ENCODE peak calls at places on chromosomes 12 and 14, in six cellular contexts. H is PC-3; B is HL-60; V is psoas muscle; X is cardiac fibroblast; A is activated CD4-positive, alpha-beta T cell treated with anti-CD3 and anti-CD28 coated beads, Interleukin-2, amount 10 ng/mL, durations not matched to agents 24 days and 14 days. S is an unnamed sample.

GRCh38 chr12:6032726-6033125 is 87.7 kb upstream of the ANO2 start:
- DNase-seq in H (no peak), B (no peak), V (no peak), X (no peak), A (no peak), S (no peak)

GRCh38 chr14:105884808-105885281 is 358.5 kb downstream of the TMEM121 start:
- DNase-seq in H (no peak), B (no peak), V (peak), X (no peak), A (no peak), S (no peak)

GRCh38 chr12:70892593-70892992 is 27.9 kb downstream of the PTPRR start:
- DNase-seq in H (no peak), B (no peak), V (no peak), X (no peak), A (no peak), S (no peak)

GRCh38 chr14:72678360-72678759 is 215.5 kb downstream of the DPF3 start:
- DNase-seq in H (peak), B (no peak), V (no peak), X (peak), A (no peak), S (no peak)

GRCh38 chr14:92880851-92881250 is 42.1 kb upstream of the CHGA start:
- DNase-seq in H (peak), B (peak), V (peak), X (peak), A (no peak), S (peak)

GRCh38 chr14:41482861-41483260 is 123.8 kb upstream of the LRFN5 start:
- DNase-seq in H (no peak), B (no peak), V (no peak), X (no peak), A (no peak), S (no peak)

GRCh38 chr12:124680863-124681778 is 113.7 kb upstream of the NCOR2 start:
- DNase-seq in H (peak), B (peak), V (peak), X (peak), A (peak), S (no peak)

GRCh38 chr12:54442071-54442470 is 23.0 kb upstream of the ITGA5 start:
- DNase-seq in H (no peak), B (no peak), V (no peak), X (no peak), A (no peak), S (no peak)

GRCh38 chr14:31206536-31207286 is 882 bp downstream of the HECTD1 start:
- DNase-seq in H (peak), B (peak), V (no peak), X (no peak), A (peak), S (peak)

GRCh38 chr14:28784262-28785021 is 17.9 kb downstream of the FOXG1 start:
- DNase-seq in H (no peak), B (no peak), V (no peak), X (no peak), A (no peak), S (no peak)

GRCh38 chr12:109863961-109864712 is 16.2 kb downstream of the GLTP start:
- DNase-seq in H (peak), B (peak), V (no peak), X (peak), A (peak), S (no peak)

GRCh38 chr14:102694530-102695171 is 82.6 kb upstream of the TRAF3 start:
- DNase-seq in H (peak), B (peak), V (no peak), X (peak), A (peak), S (peak)

GRCh38 chr12:14714437-14714836 is 18.0 kb upstream of the GUCY2C start:
- DNase-seq in H (no peak), B (no peak), V (no peak), X (no peak), A (no peak), S (no peak)

GRCh38 chr12:5904441-5904840 is 40.6 kb downstream of the ANO2 start:
- DNase-seq in H (no peak), B (no peak), V (no peak), X (no peak), A (no peak), S (no peak)

GRCh38 chr14:54440870-54441868 is at the start of gene CNIH1:
- DNase-seq in H (peak), B (peak), V (peak), X (peak), A (peak), S (peak)

GRCh38 chr14:79783061-79783460 is 428.2 kb downstream of the DIO2 start:
- DNase-seq in H (no peak), B (no peak), V (no peak), X (no peak), A (no peak), S (no peak)

GRCh38 chr12:47989023-47989417 is 15.3 kb downstream of the COL2A1 start:
- DNase-seq in H (no peak), B (no peak), V (no peak), X (no peak), A (no peak), S (no peak)